ENCODE peak calls at places on chromosomes 7 and 10, in eight cellular contexts. W is esophagus squamous epithelium, R is astrocyte, T is HepG2, B is Panc1, K is right cardiac atrium, S is cardiac muscle cell, Q is ovary. X is an unnamed sample.

GRCh38 chr10:122333037-122333436 is 41.5 kb upstream of the PLEKHA1 start:
- DNase-seq in R (no peak), W (no peak), S (no peak), T (no peak), K (no peak), B (no peak), Q (no peak), X (no peak)

GRCh38 chr10:110415809-110416208 is 81.9 kb upstream of the DUSP5 start:
- DNase-seq in K (no peak), W (no peak), S (peak; percentile 33), Q (no peak), R (no peak), B (no peak), T (no peak), X (peak; percentile 24)

GRCh38 chr7:113710310-113711106 is 208.3 kb downstream of the PPP1R3A start:
- DNase-seq in Q (no peak), B (peak; percentile 86), S (peak; percentile 83), K (no peak), R (peak; percentile 79), T (peak; percentile 63), W (no peak), X (peak; percentile 52)

GRCh38 chr7:117249696-117250095 is 73.2 kb downstream of the WNT2 start:
- DNase-seq in B (no peak), S (no peak), W (no peak), Q (no peak), T (no peak), R (no peak), K (no peak), X (no peak)

GRCh38 chr7:17849504-17849903 is 90.8 kb downstream of the SNX13 start:
- DNase-seq in T (peak; percentile 55), W (no peak), K (no peak), R (peak; percentile 83), S (peak; percentile 3), B (no peak), Q (no peak), X (no peak)

GRCh38 chr10:34801066-34801738 is 13.9 kb downstream of the PARD3 start:
- DNase-seq in K (peak; percentile 77), W (no peak), Q (no peak), S (no peak), T (no peak), B (no peak), R (peak; percentile 66), X (no peak)

GRCh38 chr10:94997763-94998174 is 59.3 kb downstream of the CYP2C9 start:
- DNase-seq in Q (no peak), R (no peak), B (no peak), T (no peak), S (no peak), K (peak; percentile 7), W (no peak), X (no peak)

GRCh38 chr10:3255086-3255485 is 82.5 kb upstream of the PITRM1 start:
- DNase-seq in S (no peak), B (no peak), T (no peak), Q (no peak), R (no peak), W (no peak), K (no peak), X (no peak)

GRCh38 chr10:62384057-62384446 is 9.9 kb downstream of the ZNF365 start:
- DNase-seq in T (no peak), B (peak; percentile 92), K (no peak), R (peak; percentile 98), Q (no peak), S (no peak), W (no peak), X (no peak)

GRCh38 chr10:106513328-106513727 is 651.2 kb downstream of the SORCS1 start:
- DNase-seq in S (no peak), K (no peak), Q (no peak), B (no peak), T (peak; percentile 1), W (no peak), R (peak; percentile 20), X (no peak)

GRCh38 chr7:55065079-55065478 is 46.3 kb downstream of the EGFR start:
- DNase-seq in W (no peak), Q (peak; percentile 68), S (no peak), B (peak; percentile 89), T (no peak), K (peak; percentile 59), R (peak; percentile 95), X (peak; percentile 47)

GRCh38 chr7:116283595-116284204 is 73.4 kb downstream of the TES start:
- DNase-seq in Q (no peak), W (no peak), K (no peak), T (no peak), B (no peak), R (no peak), S (no peak), X (no peak)

GRCh38 chr7:150382123-150382843 is 3.2 kb downstream of the ZNF775 start:
- DNase-seq in K (no peak), W (no peak), R (no peak), S (no peak), Q (no peak), B (no peak), T (no peak), X (no peak)

GRCh38 chr7:93715234-93715633 is 140.7 kb upstream of the CALCR start:
- DNase-seq in T (peak; percentile 34), W (no peak), Q (peak; percentile 63), B (peak; percentile 12), S (peak; percentile 58), K (peak; percentile 76), R (peak; percentile 18), X (peak; percentile 61)

GRCh38 chr10:80382989-80383388 is 25.4 kb upstream of the PRXL2A start:
- DNase-seq in Q (peak; percentile 50), R (no peak), W (no peak), B (peak; percentile 15), T (peak; percentile 40), S (peak; percentile 46), K (peak; percentile 52), X (peak; percentile 25)

GRCh38 chr7:145082366-145083240 is 246.8 kb upstream of the TPK1 start:
- DNase-seq in T (no peak), Q (no peak), K (no peak), S (no peak), R (no peak), B (no peak), W (no peak), X (no peak)

GRCh38 chr10:128062837-128063563 is 63.2 kb downstream of the MKI67 start:
- DNase-seq in T (no peak), S (no peak), W (no peak), K (no peak), R (no peak), Q (no peak), B (no peak), X (no peak)

GRCh38 chr10:124649209-124649608 is 95.0 kb downstream of the FAM53B start:
- DNase-seq in T (no peak), R (no peak), W (no peak), B (no peak), K (peak; percentile 79), S (no peak), Q (no peak), X (peak; percentile 64)

GRCh38 chr10:124647421-124648130 is 96.6 kb downstream of the FAM53B start:
- DNase-seq in W (peak; percentile 50), Q (no peak), K (peak; percentile 87), T (peak; percentile 24), R (no peak), B (no peak), S (no peak), X (peak; percentile 41)

GRCh38 chr10:124648738-124649137 is 95.4 kb downstream of the FAM53B start:
- DNase-seq in B (no peak), Q (peak; percentile 84), K (peak; percentile 88), R (peak; percentile 82), W (peak; percentile 30), S (peak; percentile 76), T (no peak), X (peak; percentile 93)

GRCh38 chr10:124646483-124647352 is 97.5 kb downstream of the FAM53B start:
- DNase-seq in B (no peak), K (peak; percentile 95), T (peak; percentile 43), R (peak; percentile 83), W (no peak), Q (peak; percentile 91), S (no peak), X (peak; percentile 81)

GRCh38 chr10:124648131-124648475 is 96.1 kb downstream of the FAM53B start:
- DNase-seq in K (no peak), B (no peak), T (no peak), Q (no peak), S (no peak), R (no peak), W (no peak), X (no peak)
- H3K4me3 ChIP-seq in K (no peak overlapping the region), B (no peak overlapping the region), T (no peak overlapping the region), Q (no peak overlapping the region), S (no peak overlapping the region), R (no peak overlapping the region), W (no peak overlapping the region), X (no peak overlapping the region)

DNA sequence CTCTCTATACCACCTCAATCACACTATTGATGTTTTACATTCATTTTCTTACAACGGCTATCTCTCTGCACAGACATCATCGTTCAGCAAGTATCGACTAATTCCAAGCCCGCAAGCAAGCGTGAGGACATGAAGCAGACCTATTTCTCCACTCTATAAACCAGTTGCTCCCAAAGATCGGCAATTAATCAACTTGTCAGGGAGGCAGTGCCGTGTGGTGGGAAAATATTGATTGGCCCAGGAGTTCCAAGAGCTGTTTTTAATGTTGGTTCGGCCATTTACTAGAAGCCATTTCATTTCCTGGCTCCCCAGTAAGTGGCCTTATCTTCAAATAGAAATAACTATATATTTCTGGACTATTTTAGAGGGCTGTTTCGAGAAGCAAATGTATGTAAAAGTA is 42.6 kb downstream of the FAM107B start:
- DNase-seq in R (no peak), B (no peak), W (no peak), T (no peak), Q (no peak), S (no peak), K (no peak), X (no peak)
- H3K4me1 ChIP-seq in R (peaks cover 3% of the 10 kb centered on the region), B (no peaks in the 10 kb centered on the region), W (peaks cover 7% of the 10 kb centered on the region), T (no peaks in the 10 kb centered on the region), Q (no peaks in the 10 kb centered on the region), S (peaks cover 10% of the 10 kb centered on the region), K (no peaks in the 10 kb centered on the region), X (no peaks in the 10 kb centered on the region)

DNA sequence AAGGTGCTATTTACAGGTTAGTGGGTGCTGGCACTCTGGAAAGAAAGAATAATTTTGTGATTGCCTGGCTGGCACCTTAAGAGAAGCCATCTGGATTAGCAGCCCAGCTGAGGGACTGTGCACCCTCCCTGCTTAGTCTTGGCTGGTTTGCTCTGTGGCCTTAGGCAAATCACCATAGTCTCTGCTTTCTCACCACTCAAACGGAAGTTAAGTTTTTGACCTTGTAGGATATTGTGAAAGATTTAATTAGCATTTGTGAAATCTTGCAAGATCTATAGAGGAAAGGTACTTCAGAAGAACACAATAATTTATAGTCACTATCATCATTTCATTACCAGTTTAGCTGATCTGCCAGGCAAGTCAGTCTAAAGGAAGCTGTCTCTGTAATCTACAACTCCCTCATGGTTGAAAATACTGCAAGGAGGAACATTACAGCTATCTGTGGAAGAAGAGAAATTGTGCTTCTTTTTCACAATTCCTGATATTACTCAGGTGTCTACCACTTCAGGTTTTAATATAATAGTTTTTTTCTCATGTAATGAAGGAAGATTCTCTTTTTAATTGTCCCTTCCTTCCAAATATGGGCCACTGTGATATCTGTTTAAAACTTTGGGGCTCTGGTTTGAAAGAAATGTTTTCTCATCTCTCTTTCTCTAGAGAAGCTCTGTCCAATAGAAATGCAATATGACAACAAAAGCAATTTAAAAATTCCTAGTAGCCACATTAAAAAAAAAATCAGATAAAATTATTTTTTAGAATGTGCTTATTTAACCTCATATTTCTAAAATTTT is 219.6 kb downstream of the PTEN start:
- DNase-seq in R (no peak), B (no peak), K (no peak), W (no peak), S (no peak), T (no peak), Q (no peak), X (no peak)
- H3K4me3 ChIP-seq in R (no peak overlapping the region), B (no peak overlapping the region), K (no peak overlapping the region), W (no peak overlapping the region), S (no peak overlapping the region), T (no peak overlapping the region), Q (no peak overlapping the region), X (no peak overlapping the region)

GRCh38 chr10:29692121-29692539 is 57.4 kb upstream of the SVIL start:
- DNase-seq in W (no peak), T (no peak), Q (no peak), B (peak; percentile 12), R (peak; percentile 48), K (no peak), S (peak; percentile 19), X (no peak)
- H3K4me1 ChIP-seq in W (peaks cover 40% of the 10 kb centered on the region), T (peaks cover 8% of the 10 kb centered on the region), Q (peaks cover 7% of the 10 kb centered on the region), B (peaks cover 54% of the 10 kb centered on the region), R (peaks cover 31% of the 10 kb centered on the region), K (peaks cover 2% of the 10 kb centered on the region), S (peaks cover 30% of the 10 kb centered on the region), X (peaks cover 10% of the 10 kb centered on the region)

X was measured in BE2C.